ENCODE peak calls at places on chromosomes 2 and 18, in seven cellular contexts. Q, A, F, T, K, J and I are unnamed samples.

GRCh38 chr2:125405816-125406215 is 1250.1 kb upstream of the GYPC start:
- DNase-seq in K (no peak), Q (peak; percentile 26), T (peak; percentile 56), J (peak; percentile 92), F (peak; percentile 22), A (no peak), I (peak; percentile 81)

GRCh38 chr2:117855886-117856285 is 41.4 kb downstream of the DDX18 start:
- DNase-seq in F (no peak), K (no peak), Q (no peak), J (no peak), T (no peak), A (no peak), I (peak; percentile 7)

GRCh38 chr18:76837071-76837470 is 14.7 kb downstream of the ZNF236 start:
- DNase-seq in J (no peak), A (no peak), K (no peak), T (no peak), F (no peak), Q (no peak), I (no peak)

GRCh38 chr2:106058469-106059137 is 135.5 kb downstream of the UXS1 start:
- DNase-seq in J (no peak), Q (no peak), A (no peak), F (no peak), T (no peak), K (no peak), I (no peak)

GRCh38 chr2:236874866-236875481 is 210.7 kb upstream of the COPS8 start:
- DNase-seq in F (no peak), K (no peak), A (no peak), J (no peak), Q (no peak), T (no peak), I (no peak)

GRCh38 chr2:157190151-157190550 is 67.4 kb upstream of the GALNT5 start:
- DNase-seq in Q (no peak), T (no peak), J (peak; percentile 89), A (no peak), F (no peak), K (no peak), I (peak; percentile 27)

GRCh38 chr2:41329075-41329474 is 718.7 kb upstream of the PKDCC start:
- DNase-seq in Q (no peak), J (no peak), F (no peak), A (no peak), K (no peak), T (no peak), I (no peak)

GRCh38 chr2:43169987-43170732 is 56.2 kb downstream of the ZFP36L2 start:
- DNase-seq in A (peak; percentile 54), F (peak; percentile 47), T (peak; percentile 41), Q (no peak), J (no peak), K (no peak), I (no peak)

GRCh38 chr2:173555833-173556232 is 201.2 kb downstream of the CDCA7 start:
- DNase-seq in F (peak; percentile 32), A (no peak), T (no peak), K (no peak), J (peak; percentile 22), Q (no peak), I (no peak)

GRCh38 chr2:221070106-221070505 is 502.0 kb downstream of the EPHA4 start:
- DNase-seq in K (no peak), J (no peak), F (no peak), T (no peak), A (no peak), Q (no peak), I (peak; percentile 57)

GRCh38 chr18:23629444-23629946 is 33.2 kb downstream of the ANKRD29 start:
- DNase-seq in T (peak; percentile 70), K (no peak), J (no peak), A (no peak), F (peak; percentile 71), Q (peak; percentile 29), I (peak; percentile 37)

GRCh38 chr2:169526451-169526850 is 16.9 kb downstream of the KLHL41 start:
- DNase-seq in T (no peak), A (no peak), F (no peak), J (peak; percentile 12), K (no peak), Q (no peak), I (peak; percentile 50)

GRCh38 chr18:57429607-57430165 is 5.5 kb upstream of the ONECUT2 start:
- DNase-seq in K (no peak), A (no peak), T (no peak), F (no peak), J (no peak), Q (no peak), I (no peak)

GRCh38 chr2:67234443-67234842 is 162.7 kb upstream of the ETAA1 start:
- DNase-seq in K (no peak), Q (no peak), J (peak; percentile 18), F (peak; percentile 52), T (no peak), A (no peak), I (peak; percentile 51)

GRCh38 chr2:154589514-154589913 is 109.0 kb upstream of the KCNJ3 start:
- DNase-seq in J (no peak), F (no peak), T (no peak), A (no peak), Q (no peak), K (no peak), I (no peak)

GRCh38 chr2:188319845-188320244 is 28.2 kb downstream of the GULP1 start:
- DNase-seq in Q (no peak), A (no peak), F (no peak), T (no peak), K (no peak), J (no peak), I (no peak)

GRCh38 chr2:75292826-75293225 is 93.5 kb upstream of the TACR1 start:
- DNase-seq in Q (no peak), F (peak; percentile 12), J (peak; percentile 89), T (no peak), A (no peak), K (no peak), I (peak; percentile 88)

GRCh38 chr2:18122544-18123210 is 244.2 kb downstream of the KCNS3 start:
- DNase-seq in J (no peak), Q (no peak), A (no peak), K (no peak), T (no peak), F (no peak), I (no peak)

GRCh38 chr2:70947556-70948184 is 12.0 kb downstream of the ATP6V1B1 start:
- DNase-seq in T (no peak), K (peak; percentile 56), F (no peak), J (peak; percentile 55), Q (peak; percentile 14), A (no peak), I (peak; percentile 60)

GRCh38 chr2:10020001-10020400 is 23.3 kb upstream of the KLF11 start:
- DNase-seq in K (no peak), A (no peak), Q (no peak), J (no peak), F (no peak), T (no peak), I (no peak)

GRCh38 chr18:59929621-59930295 is 30.0 kb downstream of the PMAIP1 start:
- DNase-seq in J (no peak), K (no peak), Q (no peak), F (no peak), T (no peak), A (no peak), I (no peak)

GRCh38 chr2:170425291-170425751 is 247.4 kb downstream of the MYO3B start:
- DNase-seq in T (no peak), Q (peak; percentile 19), K (no peak), A (no peak), J (peak; percentile 11), F (peak; percentile 48), I (peak; percentile 89)

GRCh38 chr2:72630767-72631166 is 195.1 kb downstream of the EXOC6B start:
- DNase-seq in J (no peak), T (no peak), F (no peak), A (no peak), K (no peak), Q (no peak), I (peak; percentile 39)

GRCh38 chr18:58449366-58449935 is 179.4 kb downstream of the ALPK2 start:
- DNase-seq in K (no peak), Q (peak; percentile 32), T (no peak), J (no peak), F (no peak), A (no peak), I (peak; percentile 37)

GRCh38 chr2:8534729-8535397 is 147.0 kb upstream of the ID2 start:
- DNase-seq in K (no peak), A (no peak), F (no peak), T (peak; percentile 63), J (peak; percentile 38), Q (no peak), I (no peak)

GRCh38 chr18:22670914-22671313 is 253.2 kb upstream of the CTAGE1 start:
- DNase-seq in T (no peak), Q (no peak), J (no peak), A (no peak), F (no peak), K (no peak), I (no peak)

GRCh38 chr2:174121178-174121577 is 127.2 kb downstream of the OLA1 start:
- DNase-seq in F (no peak), K (no peak), Q (peak; percentile 55), T (no peak), A (no peak), J (no peak), I (peak; percentile 86)

GRCh38 chr18:41744664-41745063 is 210.4 kb upstream of the PIK3C3 start:
- DNase-seq in K (no peak), T (no peak), A (no peak), Q (no peak), J (no peak), F (no peak), I (no peak)

GRCh38 chr2:217158906-217159305 is 299.0 kb upstream of the TNP1 start:
- DNase-seq in T (no peak), A (no peak), Q (no peak), F (no peak), K (no peak), J (no peak), I (no peak)

GRCh38 chr2:95327861-95328260 is 30.7 kb downstream of the KCNIP3 start:
- DNase-seq in T (no peak), F (no peak), Q (no peak), K (no peak), A (no peak), J (no peak), I (no peak)

GRCh38 chr18:3060667-3061580 is 48.0 kb upstream of the LPIN2 start:
- DNase-seq in J (no peak), K (no peak), A (peak; percentile 21), T (no peak), Q (no peak), F (no peak), I (no peak)

GRCh38 chr18:77059294-77059916 is 73.2 kb downstream of the MBP start:
- DNase-seq in A (no peak), T (no peak), F (peak; percentile 52), Q (peak; percentile 48), J (no peak), K (no peak), I (peak; percentile 81)